ENCODE peak calls at places on chromosomes 11 and 22, in eight cellular contexts. A, S, D, X, I, F, U and C are unnamed samples.

GRCh38 chr11:30488304-30488998 is 97.7 kb downstream of the MPPED2 start:
- DNase-seq in A (no peak), S (no peak), D (no peak), X (peak), I (no peak), F (peak), U (peak), C (peak)

GRCh38 chr22:29258407-29259252 is 9.2 kb downstream of the RHBDD3 start:
- DNase-seq in A (no peak), S (no peak), D (no peak), X (no peak), I (no peak), F (no peak), U (no peak), C (no peak)

GRCh38 chr11:77993902-77994301 is 566 bp downstream of the INTS4 start:
- DNase-seq in A (no peak), S (no peak), D (no peak), X (peak), I (no peak), F (no peak), U (no peak), C (no peak)

GRCh38 chr11:47447906-47448305 is 1.0 kb downstream of the RAPSN start:
- DNase-seq in A (no peak), S (no peak), D (no peak), X (no peak), I (no peak), F (no peak), U (no peak), C (no peak)

GRCh38 chr11:76620471-76620870 is 50.1 kb downstream of the LRRC32 start:
- DNase-seq in A (no peak), S (no peak), D (no peak), X (peak), I (no peak), F (no peak), U (no peak), C (no peak)

GRCh38 chr11:61742391-61742790 is 10.0 kb upstream of the MYRF start:
- DNase-seq in A (no peak), S (no peak), D (no peak), X (no peak), I (no peak), F (no peak), U (peak), C (no peak)

GRCh38 chr11:12006552-12007229 is 1.7 kb downstream of the DKK3 start:
- DNase-seq in A (no peak), S (no peak), D (no peak), X (no peak), I (no peak), F (no peak), U (no peak), C (no peak)

GRCh38 chr11:2582958-2583604 is 116.7 kb downstream of the KCNQ1OT1 start:
- DNase-seq in A (no peak), S (no peak), D (peak), X (no peak), I (no peak), F (no peak), U (peak), C (no peak)

GRCh38 chr22:44389181-44389580 is 76.4 kb upstream of the SHISAL1 start:
- DNase-seq in A (no peak), S (no peak), D (no peak), X (no peak), I (no peak), F (no peak), U (peak), C (no peak)

GRCh38 chr11:86802601-86803051 is 2.3 kb downstream of the PRSS23 start:
- DNase-seq in A (no peak), S (no peak), D (peak), X (peak), I (no peak), F (peak), U (no peak), C (no peak)

GRCh38 chr11:17753153-17753552 is 18.6 kb downstream of the KCNC1 start:
- DNase-seq in A (no peak), S (no peak), D (no peak), X (no peak), I (no peak), F (no peak), U (no peak), C (no peak)